ENCODE peak calls at places on chromosomes 6 and 20, in five cellular contexts. A is breast epithelium, R is transverse colon, E is GM12878, Y is Panc1. C is an unnamed sample.

GRCh38 chr6:41505084-41506049 is 40.8 kb upstream of the FOXP4 start:
- DNase-seq in A (peak; percentile 57), R (peak; percentile 72), E (no peak), Y (no peak), C (no peak)

GRCh38 chr20:3795511-3796468 is at the start of gene CDC25B:
- DNase-seq in A (peak; percentile 91), R (peak; percentile 96), E (peak; percentile 59), Y (peak; percentile 73), C (peak; percentile 93)

GRCh38 chr20:44618318-44618731 is 33.2 kb downstream of the ADA start:
- DNase-seq in A (no peak), R (peak; percentile 51), E (no peak), Y (no peak), C (no peak)

GRCh38 chr20:58271596-58272460 is 37.7 kb upstream of the RAB22A start:
- DNase-seq in A (no peak), R (no peak), E (no peak), Y (no peak), C (no peak)

GRCh38 chr6:114342086-114342825 is 567 bp downstream of the HS3ST5 start:
- DNase-seq in A (no peak), R (peak; percentile 10), E (no peak), Y (no peak), C (no peak)

GRCh38 chr6:108799791-108800190 is 48.4 kb upstream of the ARMC2 start:
- DNase-seq in A (no peak), R (no peak), E (no peak), Y (no peak), C (no peak)

GRCh38 chr6:49551126-49551865 is 828 bp downstream of the C6orf141 start:
- DNase-seq in A (no peak), R (peak; percentile 25), E (no peak), Y (no peak), C (no peak)

GRCh38 chr6:161031721-161032495 is 40.3 kb downstream of the MAP3K4 start:
- DNase-seq in A (no peak), R (no peak), E (no peak), Y (no peak), C (no peak)

GRCh38 chr20:50170549-50171220 is 17.2 kb upstream of the PEDS1 start:
- DNase-seq in A (no peak), R (no peak), E (no peak), Y (no peak), C (no peak)

GRCh38 chr6:42746452-42747400 is 823 bp upstream of the TBCC start:
- DNase-seq in A (peak; percentile 80), R (peak; percentile 86), E (peak; percentile 68), Y (peak; percentile 61), C (no peak)
- TF ChIP-seq POLR2AphosphoS5 in A (peak; percentile 86), R (peak; percentile 90), E (peak; percentile 81), Y (peak; percentile 89), C (peak; percentile 72)

DNA sequence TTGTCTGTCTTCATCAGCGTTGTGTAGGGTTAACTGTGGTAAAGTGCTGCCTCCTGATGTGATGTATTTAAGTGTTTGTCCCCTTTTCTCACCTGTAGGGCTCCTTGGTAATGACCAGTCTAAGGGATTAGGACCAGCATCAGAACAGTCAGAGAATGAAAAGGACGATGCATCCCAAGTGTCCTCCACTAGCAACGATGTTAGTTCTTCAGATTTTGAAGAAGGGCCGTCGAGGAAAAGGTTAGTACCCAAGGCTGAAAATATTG is 164.2 kb downstream of the JARID2 start:
- DNase-seq in A (no peak), R (no peak), E (no peak), Y (no peak), C (no peak)
- H3K4me3 ChIP-seq in A (no peak overlapping the region), R (no peak overlapping the region), E (no peak overlapping the region), Y (no peak overlapping the region), C (no peak overlapping the region)

GRCh38 chr20:37347891-37348642 is 2.1 kb downstream of the SRC start:
- DNase-seq in A (no peak), R (no peak), E (no peak), Y (no peak), C (no peak)

GRCh38 chr20:37349517-37350491 is 3.9 kb downstream of the SRC start:
- DNase-seq in A (no peak), R (no peak), E (no peak), Y (no peak), C (no peak)

GRCh38 chr20:37350655-37351574 is 5.0 kb downstream of the SRC start:
- DNase-seq in A (no peak), R (no peak), E (no peak), Y (no peak), C (no peak)

GRCh38 chr20:37347347-37347823 is 1.4 kb downstream of the SRC start:
- DNase-seq in A (no peak), R (no peak), E (no peak), Y (no peak), C (no peak)

GRCh38 chr20:37348643-37349516 is 2.9 kb downstream of the SRC start:
- DNase-seq in A (no peak), R (no peak), E (no peak), Y (no peak), C (no peak)
- H3K27ac ChIP-seq in A (peak overlapping the region; percentile 90), R (peak overlapping the region; percentile 93), E (peak overlapping the region; percentile 90), Y (no peak overlapping the region), C (peak overlapping the region; percentile 0)

DNA sequence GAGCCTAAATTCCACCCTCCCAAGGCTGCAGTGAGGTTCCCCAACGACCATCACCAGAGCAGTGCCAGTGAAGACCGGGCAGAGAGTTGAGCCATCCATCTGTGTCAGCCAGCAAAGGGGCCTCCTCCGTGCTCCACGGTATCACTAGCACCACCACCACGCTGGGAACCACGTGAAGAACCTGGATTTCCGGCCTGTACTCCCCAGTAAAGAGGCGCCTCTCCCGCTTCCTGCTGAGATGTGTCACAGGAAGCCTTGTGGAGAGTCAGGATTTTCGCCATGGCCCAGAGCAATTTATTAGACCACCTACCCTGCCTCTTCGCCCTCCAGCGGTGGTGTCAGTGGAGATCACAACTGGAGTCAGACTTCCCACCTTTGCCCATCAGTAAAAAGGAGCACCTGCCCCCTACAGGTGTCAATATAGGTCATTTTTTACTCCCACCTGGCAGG is 28.8 kb downstream of the CPXM1 start:
- DNase-seq in A (no peak), R (no peak), E (no peak), Y (no peak), C (no peak)
- TF ChIP-seq POLR2AphosphoS5 in A (no peak), R (no peak), E (no peak), Y (no peak), C (no peak)

GRCh38 chr6:99424022-99424421 is 1.1 kb downstream of the PNISR start:
- DNase-seq in A (no peak), R (no peak), E (no peak), Y (no peak), C (no peak)

GRCh38 chr6:99424761-99425646 is at the start of gene PNISR:
- DNase-seq in A (peak; percentile 96), R (peak; percentile 92), E (peak; percentile 97), Y (peak; percentile 97), C (peak; percentile 97)

GRCh38 chr6:99426454-99426762 is 1.3 kb upstream of the PNISR start:
- DNase-seq in A (no peak), R (no peak), E (no peak), Y (no peak), C (no peak)

GRCh38 chr6:99425647-99426453 is 742 bp upstream of the PNISR start:
- DNase-seq in A (peak; percentile 70), R (peak; percentile 88), E (no peak), Y (peak; percentile 93), C (no peak)

GRCh38 chr6:99422912-99423311 is 2.2 kb downstream of the PNISR start:
- DNase-seq in A (no peak), R (no peak), E (no peak), Y (no peak), C (no peak)
- H3K4me3 ChIP-seq in A (no peak overlapping the region), R (peak overlapping the region; percentile 74), E (no peak overlapping the region), Y (no peak overlapping the region), C (no peak overlapping the region)

GRCh38 chr6:79410806-79411205 is 126.4 kb downstream of the LCA5 start:
- DNase-seq in A (no peak), R (no peak), E (no peak), Y (no peak), C (no peak)
- H3K27ac ChIP-seq in A (no peak overlapping the region), R (no peak overlapping the region), E (no peak overlapping the region), Y (no peak overlapping the region), C (no peak overlapping the region)

GRCh38 chr6:95797054-95797453 is 218.7 kb upstream of the FUT9 start:
- DNase-seq in A (no peak), R (no peak), E (no peak), Y (no peak), C (no peak)
- TF ChIP-seq POLR2AphosphoS5 in A (no peak), R (no peak), E (no peak), Y (no peak), C (no peak)

GRCh38 chr20:38883081-38883980 is 42.9 kb upstream of the FAM83D start:
- DNase-seq in A (no peak), R (no peak), E (no peak), Y (no peak), C (no peak)
- H3K4me3 ChIP-seq in A (no peak overlapping the region), R (no peak overlapping the region), E (no peak overlapping the region), Y (no peak overlapping the region), C (no peak overlapping the region)